ENCODE peak calls at places on chromosomes 2 and 18, in four cellular contexts. Q is A549, A is tibial nerve, I is IMR-90. V is an unnamed sample.

GRCh38 chr2:162840598-162841246 is 2.2 kb upstream of the KCNH7 start:
- DNase-seq in A (peak), I (peak), Q (peak), V (no peak)

GRCh38 chr2:62423883-62424458 is 82.0 kb downstream of the TMEM17 start:
- DNase-seq in A (no peak), Q (no peak), I (no peak), V (no peak)

GRCh38 chr2:100424277-100424875 is 6.9 kb upstream of the CHST10 start:
- DNase-seq in I (no peak), A (no peak), Q (no peak), V (no peak)

GRCh38 chr2:74104839-74105238 is 42.9 kb downstream of the BOLA3 start:
- DNase-seq in A (no peak), Q (no peak), I (no peak), V (no peak)

GRCh38 chr2:211939177-211939576 is 599.4 kb downstream of the ERBB4 start:
- DNase-seq in I (no peak), Q (no peak), A (no peak), V (no peak)

GRCh38 chr2:27441226-27441926 is 805 bp upstream of the KRTCAP3 start:
- DNase-seq in I (no peak), A (no peak), Q (no peak), V (no peak)

GRCh38 chr18:80200932-80201672 is 46.2 kb downstream of the PARD6G start:
- DNase-seq in I (no peak), A (no peak), Q (no peak), V (peak)

GRCh38 chr2:45554764-45555163 is 56.3 kb downstream of the SRBD1 start:
- DNase-seq in A (no peak), I (peak), Q (no peak), V (no peak)

GRCh38 chr18:58870621-58871020 is 5.9 kb downstream of the ZNF532 start:
- DNase-seq in A (no peak), I (no peak), Q (no peak), V (peak)

GRCh38 chr2:43293744-43294695 is 67.6 kb upstream of the ZFP36L2 start:
- DNase-seq in Q (peak), I (peak), A (peak), V (peak)

GRCh38 chr18:37471619-37472018 is 94.0 kb downstream of the CELF4 start:
- DNase-seq in I (no peak), Q (no peak), A (no peak), V (no peak)

GRCh38 chr2:68499133-68499532 is 31.7 kb downstream of the APLF start:
- DNase-seq in I (no peak), A (no peak), Q (no peak), V (no peak)

GRCh38 chr2:71801969-71802368 is 345.7 kb downstream of the CYP26B1 start:
- DNase-seq in A (peak), I (peak), Q (peak), V (peak)

GRCh38 chr2:205161156-205161555 is 521.1 kb upstream of the NRP2 start:
- DNase-seq in A (no peak), Q (no peak), I (peak), V (no peak)

GRCh38 chr2:226664140-226664539 is 135.5 kb downstream of the IRS1 start:
- DNase-seq in I (no peak), A (no peak), Q (no peak), V (no peak)

GRCh38 chr18:79528846-79529245 is 133.1 kb downstream of the NFATC1 start:
- DNase-seq in Q (peak), A (peak), I (peak), V (no peak)

GRCh38 chr18:70234667-70235459 is 29.4 kb upstream of the RTTN start:
- DNase-seq in I (peak), Q (peak), A (no peak), V (no peak)

GRCh38 chr2:210199186-210199765 is 26.0 kb downstream of the ACADL start:
- DNase-seq in Q (no peak), A (no peak), I (peak), V (no peak)

GRCh38 chr2:230928701-230929380 is 3.8 kb upstream of the GPR55 start:
- DNase-seq in I (no peak), A (no peak), Q (no peak), V (peak)

GRCh38 chr2:99106905-99107304 is 34.6 kb upstream of the C2orf15 start:
- DNase-seq in Q (no peak), I (no peak), A (no peak), V (no peak)

GRCh38 chr2:181138816-181139215 is 158.4 kb downstream of the UBE2E3 start:
- DNase-seq in I (peak), Q (no peak), A (no peak), V (no peak)

GRCh38 chr18:14941792-14942191 is 193.8 kb downstream of the ANKRD30B start:
- DNase-seq in I (no peak), A (no peak), Q (no peak), V (no peak)

GRCh38 chr2:20122864-20123263 is 71.4 kb upstream of the LAPTM4A start:
- DNase-seq in Q (no peak), A (no peak), I (no peak), V (no peak)

GRCh38 chr2:5111581-5111980 is 580.6 kb upstream of the SOX11 start:
- DNase-seq in Q (no peak), A (no peak), I (no peak), V (no peak)

GRCh38 chr18:7117390-7118355 is at the start of gene LAMA1:
- DNase-seq in A (no peak), Q (no peak), I (peak), V (peak)

GRCh38 chr2:181438298-181438697 is 18.9 kb upstream of the ITGA4 start:
- DNase-seq in I (no peak), A (no peak), Q (no peak), V (no peak)

GRCh38 chr2:4693266-4693665 is 989.9 kb downstream of the DCDC2C start:
- DNase-seq in A (no peak), Q (no peak), I (no peak), V (no peak)

GRCh38 chr18:49861659-49862058 is 48.3 kb upstream of the ACAA2 start:
- DNase-seq in Q (no peak), A (no peak), I (no peak), V (peak)

GRCh38 chr2:241859436-241860183 is 916 bp upstream of the PDCD1 start:
- DNase-seq in A (peak), Q (no peak), I (peak), V (peak)

GRCh38 chr18:34729264-34729663 is 19.2 kb downstream of the DTNA start:
- DNase-seq in A (no peak), Q (peak), I (no peak), V (no peak)

GRCh38 chr18:79897940-79898625 is 53.4 kb downstream of the SLC66A2 start:
- DNase-seq in A (no peak), I (no peak), Q (no peak), V (peak)

GRCh38 chr2:127106457-127106997 is 427 bp downstream of the BIN1 start:
- DNase-seq in I (peak), Q (no peak), A (no peak), V (peak)

GRCh38 chr2:169827272-169828140 is at the start of gene UBR3:
- DNase-seq in I (peak), A (peak), Q (peak), V (peak)
- TF ChIP-seq POLR2A in I (peak), A (peak), Q (peak), V (no peak)

DNA sequence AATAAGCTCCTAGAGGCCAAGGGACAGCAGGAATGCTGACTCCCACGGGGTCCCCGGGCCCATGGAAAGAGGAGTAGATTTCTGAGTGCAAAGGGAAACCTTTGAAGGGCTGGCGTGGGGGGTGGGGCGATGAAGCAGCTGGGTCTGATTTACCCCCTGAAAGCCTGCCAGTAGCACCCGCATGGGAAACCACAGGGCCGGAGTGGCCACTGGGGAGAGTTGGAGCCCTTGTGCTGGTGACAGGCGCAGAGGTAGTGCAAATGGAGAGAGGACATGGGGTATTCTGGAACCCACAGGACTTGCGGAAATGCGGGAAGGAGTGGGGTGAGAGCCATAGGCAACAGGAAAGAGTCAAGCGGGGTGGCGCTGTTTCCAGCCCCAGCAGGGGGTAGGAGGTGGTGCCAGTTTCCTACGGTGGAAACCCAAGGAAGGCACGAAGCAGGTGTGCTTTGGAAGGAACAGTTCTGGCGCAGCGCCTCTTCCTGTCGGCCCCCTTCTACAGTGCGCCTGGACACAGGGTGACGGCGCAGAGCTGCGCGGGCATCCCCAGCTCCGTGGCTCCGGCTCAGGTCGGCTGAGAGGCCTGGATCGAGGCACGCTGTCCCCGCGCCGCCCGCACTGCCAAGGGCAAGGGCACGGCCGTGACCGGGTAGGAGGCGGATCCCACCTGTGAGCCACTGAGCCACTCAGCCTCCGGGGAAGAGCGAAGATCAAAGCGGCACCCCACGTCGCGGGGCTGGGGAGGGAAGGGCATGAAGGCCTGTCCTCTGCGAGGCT is 149.0 kb upstream of the GLI2 start:
- DNase-seq in A (no peak), Q (no peak), I (no peak), V (no peak)
- H3K4me3 ChIP-seq in A (no peak), Q (no peak), I (no peak), V (no peak)

GRCh38 chr2:33158482-33159003 is 211.8 kb downstream of the LTBP1 start:
- DNase-seq in Q (no peak), A (no peak), I (peak), V (no peak)

GRCh38 chr2:33160217-33160616 is 213.5 kb downstream of the LTBP1 start:
- DNase-seq in A (no peak), Q (no peak), I (peak), V (no peak)
- TF ChIP-seq CTCF in A (no peak), Q (no peak), I (no peak), V (no peak)

GRCh38 chr2:121521359-121521758 is 9.3 kb upstream of the RNU4ATAC start:
- DNase-seq in I (peak), Q (no peak), A (peak), V (no peak)

GRCh38 chr2:121520641-121520994 is 10.1 kb upstream of the RNU4ATAC start:
- DNase-seq in Q (no peak), A (no peak), I (no peak), V (no peak)

GRCh38 chr2:121524650-121525425 is 5.8 kb upstream of the RNU4ATAC start:
- DNase-seq in I (no peak), Q (no peak), A (no peak), V (no peak)

GRCh38 chr2:121519153-121519552 is 11.5 kb upstream of the RNU4ATAC start:
- DNase-seq in Q (no peak), I (no peak), A (no peak), V (no peak)

GRCh38 chr2:121519732-121520640 is 10.7 kb upstream of the RNU4ATAC start:
- DNase-seq in I (peak), Q (no peak), A (peak), V (no peak)
- TF ChIP-seq POLR2A in I (no peak), Q (no peak), A (no peak), V (no peak)

GRCh38 chr2:165369131-165369935 is 100.2 kb upstream of the CSRNP3 start:
- DNase-seq in A (no peak), I (no peak), Q (no peak), V (peak)
- H3K4me3 ChIP-seq in A (no peak), I (no peak), Q (no peak), V (no peak)

GRCh38 chr2:137677466-137677865 is 286.8 kb upstream of the HNMT start:
- DNase-seq in A (no peak), I (no peak), Q (no peak), V (no peak)
- TF ChIP-seq CTCF in A (no peak), I (no peak), Q (no peak), V (no peak)

DNA sequence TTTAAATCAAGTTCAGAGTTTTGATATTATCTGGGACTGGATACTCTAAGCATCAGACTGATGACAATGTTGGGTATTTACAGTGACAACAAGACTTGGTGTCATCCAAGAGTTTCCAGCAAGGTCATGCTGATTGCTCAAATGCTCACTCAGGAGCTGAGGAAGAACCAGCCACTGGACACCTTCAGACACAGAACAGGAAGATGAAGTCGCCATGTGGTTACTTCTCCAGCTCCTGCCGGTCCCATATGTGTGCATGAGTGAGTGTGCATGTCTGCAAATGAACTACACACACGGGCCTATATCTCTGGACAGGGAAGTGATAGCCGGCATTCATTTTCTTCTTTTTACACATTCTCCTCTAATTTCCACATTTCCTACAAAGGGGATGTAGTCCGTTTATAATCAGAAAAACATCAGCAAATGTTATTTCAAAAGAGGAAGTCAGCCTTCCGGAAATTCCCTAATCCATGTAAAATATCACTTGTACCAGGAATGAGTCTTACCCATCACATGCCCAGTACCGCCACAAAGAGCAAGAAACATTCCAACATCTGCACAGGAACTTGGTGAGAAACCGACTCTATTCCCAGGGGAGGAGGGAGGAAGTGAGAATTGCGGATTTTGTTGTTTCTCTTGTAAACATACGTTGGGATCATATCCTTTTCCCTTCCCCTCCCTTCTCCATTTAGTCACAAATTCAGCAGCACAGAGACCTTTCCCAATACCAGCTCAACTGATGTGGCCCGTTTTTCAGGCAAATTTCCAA is 10.8 kb downstream of the RFX8 start:
- DNase-seq in A (no peak), I (peak), Q (no peak), V (no peak)
- TF ChIP-seq POLR2A in A (no peak), I (no peak), Q (no peak), V (no peak)

GRCh38 chr2:233059547-233059796 is 670 bp upstream of the INPP5D start:
- DNase-seq in Q (no peak), I (no peak), A (no peak), V (no peak)

GRCh38 chr2:233059797-233060499 is at the start of gene INPP5D:
- DNase-seq in A (no peak), I (no peak), Q (no peak), V (peak)

GRCh38 chr2:233061591-233062446 is 1.7 kb downstream of the INPP5D start:
- DNase-seq in A (no peak), Q (no peak), I (peak), V (no peak)

GRCh38 chr2:233061007-233061590 is 957 bp downstream of the INPP5D start:
- DNase-seq in Q (no peak), A (no peak), I (no peak), V (no peak)

DNA sequence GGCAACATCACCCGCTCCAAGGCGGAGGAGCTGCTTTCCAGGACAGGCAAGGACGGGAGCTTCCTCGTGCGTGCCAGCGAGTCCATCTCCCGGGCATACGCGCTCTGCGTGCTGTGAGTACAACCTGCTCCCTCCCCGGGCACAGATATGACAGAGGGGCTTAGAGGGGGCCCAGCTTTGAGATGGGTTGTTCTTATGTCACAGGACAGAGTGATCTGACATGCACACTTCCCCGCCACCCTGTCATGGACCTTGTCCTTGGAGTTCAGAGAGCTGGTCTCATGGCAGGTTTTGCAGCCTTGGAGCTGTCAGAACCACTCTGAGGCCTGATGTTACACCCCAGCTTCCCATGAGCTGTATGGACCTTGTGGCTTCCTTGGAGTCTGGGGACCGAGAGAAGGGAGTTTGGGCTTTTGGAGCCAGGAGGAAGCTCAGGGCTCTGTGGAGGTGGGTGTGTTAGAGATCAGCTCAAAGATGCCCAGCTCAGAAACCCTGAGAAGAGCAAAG is 411 bp downstream of the INPP5D start:
- DNase-seq in Q (no peak), A (no peak), I (no peak), V (no peak)
- H3K4me3 ChIP-seq in Q (no peak), A (peak), I (no peak), V (peak)

GRCh38 chr18:47756364-47757016 is 174.0 kb downstream of the SMAD2 start:
- DNase-seq in I (peak), A (peak), Q (peak), V (no peak)

GRCh38 chr18:47752796-47753645 is 177.4 kb downstream of the SMAD2 start:
- DNase-seq in Q (no peak), A (no peak), I (no peak), V (peak)

GRCh38 chr18:47758000-47758399 is 172.5 kb downstream of the SMAD2 start:
- DNase-seq in Q (no peak), A (no peak), I (no peak), V (no peak)

GRCh38 chr18:47755102-47755456 is 175.4 kb downstream of the SMAD2 start:
- DNase-seq in A (no peak), I (no peak), Q (no peak), V (peak)

GRCh38 chr18:47754311-47755101 is 176.0 kb downstream of the SMAD2 start:
- DNase-seq in A (no peak), Q (peak), I (no peak), V (peak)
- TF ChIP-seq CTCF in A (peak), Q (peak), I (peak), V (no peak)

GRCh38 chr2:218216674-218217365 is at the start of gene ARPC2:
- DNase-seq in I (peak), A (peak), Q (peak), V (peak)
- TF ChIP-seq POLR2A in I (peak), A (peak), Q (peak), V (peak)

V was measured in lower leg skin.